ENCODE peak calls at places on chromosomes 16 and 17, in ten cellular contexts. I is cerebellar nuclear complex, C is neuronal stem cell, W is M059J, Q is fibroblast of the aortic adventitia, E is smooth muscle cell of the brain vasculature, B is memory B cell, F is NCI-H510A treated with DMSO at 0.1 percent for 48 hours, L is sciatic nerve, A is GM23338. P is an unnamed sample.

GRCh38 chr17:65750678-65751077 is 189.2 kb upstream of the AXIN2 start:
- DNase-seq in I (no peak), B (no peak), F (peak), E (peak), C (no peak), A (no peak), Q (peak), W (peak), L (peak), P (peak)

GRCh38 chr17:80577876-80578275 is 33.2 kb downstream of the RPTOR start:
- DNase-seq in B (no peak), L (no peak), W (no peak), I (no peak), Q (no peak), A (no peak), F (no peak), C (no peak), E (no peak), P (no peak)

GRCh38 chr17:2694381-2695242 is 17.0 kb downstream of the CLUH start:
- DNase-seq in L (no peak), F (no peak), W (no peak), A (no peak), Q (no peak), C (no peak), I (no peak), E (no peak), B (no peak), P (peak)

GRCh38 chr17:27530791-27531391 is 74.6 kb downstream of the KSR1 start:
- DNase-seq in F (peak), W (no peak), C (no peak), L (no peak), B (no peak), E (no peak), Q (no peak), A (no peak), I (no peak), P (no peak)

GRCh38 chr17:38702900-38703741 is 2.0 kb upstream of the MLLT6 start:
- DNase-seq in B (no peak), W (peak), E (no peak), Q (no peak), C (no peak), I (no peak), F (no peak), A (peak), L (no peak), P (no peak)

GRCh38 chr16:2710021-2710710 is 9.9 kb downstream of the PRSS27 start:
- DNase-seq in I (no peak), W (no peak), Q (no peak), A (no peak), L (no peak), C (no peak), B (no peak), E (no peak), F (no peak), P (no peak)

GRCh38 chr16:62036101-62036806 is at the start of gene CDH8:
- DNase-seq in F (peak), E (no peak), B (no peak), L (no peak), C (peak), I (no peak), Q (no peak), A (peak), W (peak), P (peak)

GRCh38 chr16:86697715-86698114 is 119.4 kb downstream of the FOXL1 start:
- DNase-seq in W (peak), Q (peak), L (no peak), I (no peak), C (no peak), B (no peak), F (no peak), A (no peak), E (no peak), P (no peak)

GRCh38 chr17:17839792-17840707 is 3.3 kb upstream of the SREBF1 start:
- DNase-seq in Q (peak), F (peak), W (peak), I (peak), L (peak), B (peak), C (peak), E (peak), A (peak), P (peak)

GRCh38 chr17:67779098-67779672 is 46.1 kb upstream of the BPTF start:
- DNase-seq in W (peak), B (no peak), Q (peak), C (peak), A (peak), E (peak), I (no peak), L (peak), F (no peak), P (peak)

GRCh38 chr17:50440838-50441829 is 15.1 kb downstream of the ACSF2 start:
- DNase-seq in E (no peak), L (peak), F (no peak), Q (no peak), A (no peak), I (no peak), W (no peak), C (no peak), B (no peak), P (no peak)

GRCh38 chr16:85192736-85193493 is 80.6 kb upstream of the CIBAR2 start:
- DNase-seq in C (no peak), A (no peak), Q (peak), B (no peak), F (no peak), E (no peak), W (no peak), I (no peak), L (no peak), P (peak)

GRCh38 chr17:64095144-64095882 is 34.6 kb downstream of the ERN1 start:
- DNase-seq in A (peak), E (no peak), L (no peak), W (no peak), B (no peak), Q (no peak), F (peak), C (no peak), I (no peak), P (no peak)

GRCh38 chr17:10646393-10646990 is 10.6 kb downstream of the MYH3 start:
- DNase-seq in Q (peak), B (peak), F (peak), E (peak), A (peak), W (peak), L (peak), C (peak), I (no peak), P (peak)

GRCh38 chr17:27446569-27447301 is 9.5 kb upstream of the KSR1 start:
- DNase-seq in B (no peak), Q (peak), L (no peak), A (no peak), E (peak), C (no peak), F (no peak), I (no peak), W (peak), P (peak)

GRCh38 chr17:10233157-10233556 is 34.8 kb upstream of the GAS7 start:
- DNase-seq in I (no peak), W (no peak), F (no peak), B (no peak), C (no peak), A (no peak), L (no peak), Q (no peak), E (no peak), P (no peak)

GRCh38 chr17:79520893-79521210 is 90.0 kb downstream of the RBFOX3 start:
- DNase-seq in B (no peak), I (no peak), A (no peak), Q (no peak), F (no peak), E (no peak), L (no peak), C (no peak), W (no peak), P (no peak)

GRCh38 chr17:64059756-64060155 is 39.3 kb upstream of the ICAM2 start:
- DNase-seq in W (no peak), F (no peak), I (no peak), C (no peak), B (no peak), Q (no peak), E (no peak), L (no peak), A (no peak), P (no peak)

GRCh38 chr17:47135235-47135634 is 53.9 kb downstream of the CDC27 start:
- DNase-seq in C (no peak), Q (no peak), A (no peak), E (no peak), F (no peak), L (no peak), W (no peak), I (no peak), B (no peak), P (no peak)

GRCh38 chr17:47950448-47950847 is 7.2 kb downstream of the PRR15L start:
- DNase-seq in C (no peak), F (no peak), A (no peak), E (no peak), L (no peak), W (no peak), Q (no peak), B (no peak), I (no peak), P (no peak)

GRCh38 chr16:52545157-52545543 is 1.8 kb downstream of the TOX3 start:
- DNase-seq in B (no peak), I (no peak), C (no peak), Q (no peak), L (no peak), W (no peak), F (peak), E (no peak), A (peak), P (no peak)

GRCh38 chr16:88784856-88785105 is 239 bp downstream of the PIEZO1 start:
- DNase-seq in I (no peak), E (no peak), W (no peak), F (no peak), C (no peak), A (peak), Q (no peak), B (no peak), L (no peak), P (no peak)

GRCh38 chr17:2598166-2598565 is 4.7 kb downstream of the PAFAH1B1 start:
- DNase-seq in E (no peak), F (no peak), B (no peak), I (no peak), C (no peak), W (peak), A (no peak), L (no peak), Q (peak), P (peak)

GRCh38 chr17:37752482-37752881 is 7.6 kb upstream of the HNF1B start:
- DNase-seq in I (no peak), F (no peak), L (no peak), W (peak), A (no peak), C (no peak), Q (no peak), B (no peak), E (no peak), P (peak)

GRCh38 chr17:2070241-2071023 is 15.5 kb downstream of the HIC1 start:
- DNase-seq in B (no peak), I (no peak), L (no peak), F (no peak), W (peak), Q (no peak), C (no peak), E (no peak), A (peak), P (no peak)

GRCh38 chr17:64497565-64498035 is 746 bp upstream of the POLG2 start:
- DNase-seq in B (no peak), L (no peak), E (no peak), F (peak), I (no peak), Q (no peak), W (no peak), A (no peak), C (no peak), P (no peak)

GRCh38 chr17:56441331-56441730 is 152.2 kb upstream of the NOG start:
- DNase-seq in A (no peak), C (no peak), F (no peak), B (no peak), E (no peak), W (peak), L (no peak), I (no peak), Q (peak), P (peak)

GRCh38 chr17:48995871-48996695 is 1.1 kb upstream of the IGF2BP1 start:
- DNase-seq in F (peak), C (peak), L (no peak), B (peak), E (no peak), A (peak), Q (no peak), I (no peak), W (peak), P (peak)

GRCh38 chr16:15855704-15856003 is 1.2 kb downstream of the MYH11 start:
- DNase-seq in I (no peak), F (no peak), L (no peak), E (no peak), C (no peak), W (no peak), B (no peak), A (no peak), Q (no peak), P (no peak)

GRCh38 chr16:67170168-67170947 is at the start of gene NOL3:
- DNase-seq in I (no peak), W (peak), C (no peak), E (no peak), Q (peak), L (peak), B (no peak), A (peak), F (peak), P (peak)

GRCh38 chr17:61362852-61363600 is 36.6 kb upstream of the TBX2 start:
- DNase-seq in E (no peak), C (no peak), A (no peak), I (no peak), B (no peak), F (no peak), W (no peak), L (no peak), Q (no peak), P (no peak)

GRCh38 chr16:88314991-88315542 is 67.7 kb upstream of the ZNF469 start:
- DNase-seq in L (no peak), B (no peak), Q (no peak), F (no peak), E (no peak), C (no peak), A (no peak), W (no peak), I (no peak), P (no peak)

GRCh38 chr16:85490971-85491771 is 122.0 kb upstream of the GSE1 start:
- DNase-seq in F (no peak), I (no peak), W (no peak), E (no peak), L (no peak), B (peak), Q (no peak), A (peak), C (no peak), P (no peak)

GRCh38 chr17:81074875-81075274 is 39.9 kb downstream of the BAIAP2 start:
- DNase-seq in A (no peak), I (no peak), C (no peak), W (peak), L (no peak), F (no peak), E (no peak), Q (no peak), B (no peak), P (peak)

GRCh38 chr17:12627177-12627629 is 38.5 kb upstream of the MYOCD start:
- DNase-seq in I (no peak), F (no peak), W (peak), E (peak), A (no peak), B (no peak), L (peak), C (no peak), Q (peak), P (peak)

GRCh38 chr16:54397190-54397835 is 110.7 kb upstream of the IRX3 start:
- DNase-seq in Q (no peak), C (no peak), E (peak), L (no peak), I (no peak), W (peak), A (no peak), F (no peak), B (no peak), P (no peak)